ENCODE peak calls at places on chromosome 15, in seven cellular contexts. Q, Y, O, F, R, U and V are unnamed samples.

GRCh38 chr15:26235148-26235769 is 372.1 kb upstream of the ATP10A start:
- DNase-seq in Q (peak; percentile 95), Y (no peak), O (peak; percentile 94), F (peak; percentile 82), R (no peak), U (no peak), V (no peak)

GRCh38 chr15:100566850-100567249 is 35.1 kb downstream of the LINS1 start:
- DNase-seq in Q (no peak), Y (no peak), O (no peak), F (no peak), R (no peak), U (no peak), V (no peak)

GRCh38 chr15:62250176-62250575 is 85.1 kb upstream of the C2CD4B start:
- DNase-seq in Q (no peak), Y (no peak), O (no peak), F (no peak), R (no peak), U (no peak), V (peak; percentile 39)

GRCh38 chr15:39358441-39359041 is 222.3 kb upstream of the THBS1 start:
- DNase-seq in Q (no peak), Y (peak; percentile 50), O (no peak), F (no peak), R (peak; percentile 61), U (peak; percentile 69), V (peak; percentile 79)

GRCh38 chr15:66675456-66675855 is 26.6 kb upstream of the SMAD6 start:
- DNase-seq in Q (no peak), Y (no peak), O (no peak), F (no peak), R (no peak), U (no peak), V (no peak)

GRCh38 chr15:99431661-99432091 is 134.1 kb upstream of the MEF2A start:
- DNase-seq in Q (no peak), Y (no peak), O (no peak), F (no peak), R (no peak), U (no peak), V (no peak)

GRCh38 chr15:38035701-38036100 is 101.3 kb downstream of the TMCO5A start:
- DNase-seq in Q (no peak), Y (no peak), O (no peak), F (no peak), R (no peak), U (peak; percentile 49), V (peak; percentile 58)

GRCh38 chr15:46815765-46816164 is 901.5 kb upstream of the SEMA6D start:
- DNase-seq in Q (no peak), Y (no peak), O (no peak), F (no peak), R (no peak), U (no peak), V (no peak)

DNA sequence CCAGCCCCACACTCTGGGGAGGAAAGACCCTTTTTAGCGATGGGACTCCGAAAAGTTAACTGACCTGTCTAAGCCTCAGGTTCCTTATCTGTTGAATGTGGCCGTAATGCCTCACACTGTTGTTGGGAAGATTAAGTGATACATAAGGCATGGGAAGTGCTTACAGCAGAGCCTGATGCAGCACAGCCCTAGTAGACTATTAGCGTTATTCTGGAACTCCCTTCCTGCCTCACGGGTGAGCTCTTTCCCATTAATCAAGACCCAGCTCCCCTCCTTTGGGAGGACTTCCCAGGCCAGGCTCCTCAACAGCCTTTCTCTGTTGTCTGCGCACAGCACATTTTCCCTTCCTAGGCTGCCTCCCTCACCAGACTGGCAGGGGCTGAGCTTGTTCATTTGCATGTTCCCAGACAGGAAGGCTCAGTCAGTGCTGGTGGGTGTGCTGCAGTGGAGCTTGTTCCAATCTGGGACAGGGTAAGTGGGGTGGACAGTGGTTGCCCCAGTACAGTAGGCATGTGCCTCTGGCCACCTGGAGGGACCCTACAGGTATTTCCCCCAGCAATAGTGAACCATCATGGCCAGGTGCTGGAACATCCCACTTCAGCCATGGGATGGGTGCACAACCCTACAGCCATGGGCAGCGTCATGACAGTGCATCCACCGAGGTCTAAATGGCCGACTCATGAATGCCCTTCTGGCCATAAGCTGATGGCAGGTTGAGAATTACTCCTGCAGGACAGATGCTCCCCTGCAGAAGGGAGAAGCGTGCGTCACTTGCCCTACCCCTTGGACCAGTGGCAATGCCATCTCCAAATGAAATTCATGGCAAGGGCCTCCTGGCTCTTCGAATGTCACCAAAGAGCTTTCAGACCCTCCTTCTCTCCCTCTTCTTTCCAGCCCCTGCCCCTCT is 5.8 kb upstream of the PSTPIP1 start:
- DNase-seq in Q (no peak), Y (no peak), O (no peak), F (no peak), R (no peak), U (no peak), V (no peak)
- H2AFZ ChIP-seq in Q (peak overlapping the region; percentile 87), Y (no peak overlapping the region), O (no peak overlapping the region), F (peak overlapping the region; percentile 85), R (no peak overlapping the region), U (no peak overlapping the region), V (no peak overlapping the region)

GRCh38 chr15:63504247-63504978 is at the start of gene USP3:
- DNase-seq in Q (peak; percentile 97), Y (peak; percentile 97), O (peak; percentile 94), F (peak; percentile 97), R (peak; percentile 97), U (peak; percentile 97), V (peak; percentile 94)

GRCh38 chr15:63503739-63504246 is 600 bp upstream of the USP3 start:
- DNase-seq in Q (peak; percentile 86), Y (peak; percentile 92), O (peak; percentile 63), F (no peak), R (peak; percentile 77), U (peak; percentile 90), V (peak; percentile 85)

GRCh38 chr15:63501256-63502089 is 2.9 kb upstream of the USP3 start:
- DNase-seq in Q (peak; percentile 62), Y (peak; percentile 94), O (peak; percentile 53), F (peak; percentile 48), R (peak; percentile 97), U (peak; percentile 96), V (peak; percentile 91)

GRCh38 chr15:63502137-63502801 is 2.1 kb upstream of the USP3 start:
- DNase-seq in Q (no peak), Y (peak; percentile 94), O (no peak), F (no peak), R (peak; percentile 61), U (peak; percentile 44), V (no peak)

DNA sequence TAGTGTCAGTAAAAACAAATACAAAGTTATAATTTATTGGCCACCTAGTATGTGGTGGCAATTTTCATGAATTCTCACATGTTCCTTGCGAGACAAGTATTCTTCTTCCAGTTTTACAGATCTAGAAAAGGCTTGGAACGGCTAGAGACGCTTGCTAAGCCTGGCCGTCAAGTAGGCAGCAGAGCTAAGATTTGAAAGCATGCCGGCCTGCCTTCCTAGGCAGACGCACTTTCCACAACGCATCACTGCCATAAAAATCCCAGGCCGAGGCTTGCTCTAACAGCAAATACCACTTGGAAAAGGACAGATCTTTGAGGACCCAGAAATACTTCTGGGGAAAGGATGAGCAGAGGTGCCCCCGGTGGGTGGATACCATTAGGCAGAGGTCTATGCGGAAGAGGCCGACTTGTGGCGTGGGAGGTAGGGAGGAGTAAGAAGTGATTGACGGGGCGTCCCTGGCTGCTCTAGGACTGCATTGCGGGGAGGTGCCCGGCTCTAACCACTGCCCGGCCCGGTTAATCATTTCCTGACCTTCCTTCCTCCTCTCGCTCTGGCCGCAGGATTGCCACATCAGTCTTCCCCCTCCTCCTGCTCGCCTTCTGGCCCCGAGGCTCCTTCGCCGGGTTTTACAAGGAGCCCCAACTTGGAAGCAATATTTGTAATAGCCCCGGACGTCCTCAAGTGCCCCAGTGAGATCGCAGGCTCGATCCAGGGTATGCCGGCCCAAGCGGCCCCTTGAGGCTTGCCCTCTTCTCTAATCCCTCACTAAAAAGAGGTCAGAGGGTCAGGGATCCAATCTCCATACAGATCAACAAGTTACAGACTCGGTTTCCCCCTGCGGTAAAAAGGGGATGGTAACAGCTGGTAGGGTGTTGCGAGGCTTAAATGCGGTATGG is 1.3 kb upstream of the USP3 start:
- DNase-seq in Q (peak; percentile 85), Y (peak; percentile 99), O (peak; percentile 79), F (peak; percentile 69), R (peak; percentile 97), U (peak; percentile 89), V (peak; percentile 83)
- H3K4me1 ChIP-seq in Q (peaks cover 49% of the 10 kb centered on the region), Y (peaks cover 14% of the 10 kb centered on the region), O (peaks cover 6% of the 10 kb centered on the region), F (peaks cover 15% of the 10 kb centered on the region), R (peaks cover 26% of the 10 kb centered on the region), U (peaks cover 24% of the 10 kb centered on the region), V (peaks cover 44% of the 10 kb centered on the region)

GRCh38 chr15:90761629-90762028 is 44.5 kb downstream of the BLM start:
- DNase-seq in Q (peak; percentile 20), Y (no peak), O (no peak), F (no peak), R (no peak), U (no peak), V (no peak)

GRCh38 chr15:90763700-90764099 is 46.6 kb downstream of the BLM start:
- DNase-seq in Q (no peak), Y (no peak), O (no peak), F (no peak), R (no peak), U (no peak), V (no peak)

GRCh38 chr15:90765966-90766365 is 48.8 kb downstream of the BLM start:
- DNase-seq in Q (no peak), Y (no peak), O (no peak), F (no peak), R (no peak), U (no peak), V (no peak)

GRCh38 chr15:90762109-90762508 is 45.0 kb downstream of the BLM start:
- DNase-seq in Q (peak; percentile 4), Y (peak; percentile 76), O (no peak), F (no peak), R (peak; percentile 87), U (peak; percentile 93), V (no peak)

DNA sequence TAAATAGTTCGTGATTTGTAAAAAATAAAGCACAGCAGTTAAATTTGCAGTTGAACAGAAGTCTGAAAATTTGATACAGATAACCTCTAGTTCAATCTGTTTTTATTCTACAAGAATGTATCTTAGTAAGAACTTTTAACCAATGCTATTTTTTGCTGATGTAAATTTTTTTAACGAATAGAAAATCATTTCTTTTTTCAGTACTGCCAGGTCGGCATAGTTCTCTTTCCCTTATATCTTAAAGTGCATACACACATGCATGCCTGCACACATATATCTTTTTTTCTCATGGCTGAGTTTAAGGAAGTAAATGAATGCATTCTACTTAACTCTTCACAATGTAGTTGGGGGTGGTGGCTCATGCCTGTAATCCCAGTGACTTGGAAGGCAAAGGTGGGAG is 48.3 kb downstream of the BLM start:
- DNase-seq in Q (no peak), Y (no peak), O (no peak), F (no peak), R (no peak), U (no peak), V (no peak)
- H2AFZ ChIP-seq in Q (no peak overlapping the region), Y (no peak overlapping the region), O (no peak overlapping the region), F (no peak overlapping the region), R (no peak overlapping the region), U (no peak overlapping the region), V (no peak overlapping the region)

DNA sequence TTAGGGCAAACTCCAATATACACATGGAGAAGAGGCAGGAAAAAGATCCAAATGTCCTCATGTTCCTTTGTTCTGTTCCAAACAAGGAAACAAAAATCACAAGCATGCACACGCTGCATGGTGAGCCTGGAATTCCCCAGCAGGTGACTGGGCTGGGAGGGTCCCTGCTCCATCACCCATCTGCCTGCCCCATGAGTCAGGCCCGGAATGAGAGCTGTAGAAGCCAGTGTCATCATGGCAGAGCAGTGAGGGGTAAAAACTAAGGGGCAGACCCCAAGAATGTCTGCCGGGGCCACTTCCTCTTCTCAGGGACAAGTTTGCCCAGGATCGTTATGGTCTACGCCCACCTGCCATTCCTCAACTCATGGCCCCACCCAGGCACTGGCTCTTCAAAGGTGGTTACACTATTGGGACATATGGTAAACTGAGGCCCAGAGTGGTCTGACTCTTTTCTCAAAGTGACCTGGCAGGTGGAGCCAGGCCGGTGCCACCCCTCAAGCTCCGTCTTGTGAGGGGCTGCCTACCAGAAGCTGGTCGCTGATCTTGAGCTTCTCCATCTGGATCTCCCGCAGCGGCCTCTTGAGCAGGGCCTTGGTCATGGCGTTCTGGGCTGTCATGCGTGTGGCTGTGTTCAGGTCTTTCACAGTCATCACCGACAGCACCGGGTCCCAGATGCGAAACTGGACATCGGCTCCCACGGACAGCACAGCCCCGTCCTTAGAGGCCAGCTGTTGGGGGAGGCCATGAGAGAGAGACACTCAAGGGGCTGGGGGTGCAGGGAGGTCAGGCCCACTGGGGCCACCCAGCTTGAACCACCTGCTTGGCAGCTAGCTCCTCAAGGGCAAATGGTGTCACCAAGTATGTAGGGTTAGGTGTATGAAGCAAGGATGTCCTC is 3.8 kb downstream of the STOML1 start:
- DNase-seq in Q (no peak), Y (no peak), O (no peak), F (no peak), R (no peak), U (peak; percentile 30), V (no peak)
- H3K4me1 ChIP-seq in Q (no peaks in the 10 kb centered on the region), Y (peaks cover 72% of the 10 kb centered on the region), O (no peaks in the 10 kb centered on the region), F (peaks cover 4% of the 10 kb centered on the region), R (peaks cover 55% of the 10 kb centered on the region), U (peaks cover 50% of the 10 kb centered on the region), V (peaks cover 51% of the 10 kb centered on the region)